ENCODE peak calls at places on chromosomes 6 and 20, in nine cellular contexts. One of them, this sample, is unnamed.

GRCh38 chr20:20624914-20625313 is 87.5 kb downstream of the RALGAPA2 start:
- DNase-seq in GM10248: no peak
- DNase-seq in GM23338: no peak
- DNase-seq in choroid plexus epithelial cell: no peak
- DNase-seq in lower lobe of right lung: no peak
- DNase-seq in GM20000: no peak
- DNase-seq in pancreas: no peak
- DNase-seq in psoas muscle: no peak
- DNase-seq in B cell: no peak
- DNase-seq in this sample: no peak

GRCh38 chr20:62980970-62981369 is 25.8 kb downstream of the BHLHE23 start:
- DNase-seq in GM10248: no peak
- DNase-seq in GM23338: peak; percentile 56
- DNase-seq in choroid plexus epithelial cell: peak; percentile 10
- DNase-seq in lower lobe of right lung: no peak
- DNase-seq in GM20000: no peak
- DNase-seq in pancreas: no peak
- DNase-seq in psoas muscle: no peak
- DNase-seq in B cell: peak; percentile 55
- DNase-seq in this sample: no peak

GRCh38 chr20:44405785-44406571 is 50.5 kb downstream of the HNF4A start:
- DNase-seq in GM10248: no peak
- DNase-seq in GM23338: no peak
- DNase-seq in choroid plexus epithelial cell: no peak
- DNase-seq in lower lobe of right lung: no peak
- DNase-seq in GM20000: no peak
- DNase-seq in pancreas: no peak
- DNase-seq in psoas muscle: no peak
- DNase-seq in B cell: no peak
- DNase-seq in this sample: no peak

GRCh38 chr6:95145457-95145856 is 431.9 kb upstream of the MANEA start:
- DNase-seq in GM10248: no peak
- DNase-seq in GM23338: no peak
- DNase-seq in choroid plexus epithelial cell: no peak
- DNase-seq in lower lobe of right lung: no peak
- DNase-seq in GM20000: no peak
- DNase-seq in pancreas: no peak
- DNase-seq in psoas muscle: no peak
- DNase-seq in B cell: no peak
- DNase-seq in this sample: no peak

GRCh38 chr6:106739387-106739786 is 110.0 kb downstream of the QRSL1 start:
- DNase-seq in GM10248: no peak
- DNase-seq in GM23338: no peak
- DNase-seq in choroid plexus epithelial cell: no peak
- DNase-seq in lower lobe of right lung: peak; percentile 50
- DNase-seq in GM20000: no peak
- DNase-seq in pancreas: peak; percentile 87
- DNase-seq in psoas muscle: peak; percentile 83
- DNase-seq in B cell: peak; percentile 16
- DNase-seq in this sample: no peak

GRCh38 chr6:105374010-105374420 is 28.9 kb downstream of the PREP start:
- DNase-seq in GM10248: no peak
- DNase-seq in GM23338: no peak
- DNase-seq in choroid plexus epithelial cell: peak; percentile 78
- DNase-seq in lower lobe of right lung: peak; percentile 51
- DNase-seq in GM20000: no peak
- DNase-seq in pancreas: no peak
- DNase-seq in psoas muscle: no peak
- DNase-seq in B cell: no peak
- DNase-seq in this sample: no peak

GRCh38 chr6:37139223-37139962 is 30.6 kb upstream of the PIM1 start:
- DNase-seq in GM10248: no peak
- DNase-seq in GM23338: no peak
- DNase-seq in choroid plexus epithelial cell: no peak
- DNase-seq in lower lobe of right lung: no peak
- DNase-seq in GM20000: no peak
- DNase-seq in pancreas: no peak
- DNase-seq in psoas muscle: no peak
- DNase-seq in B cell: no peak
- DNase-seq in this sample: no peak

GRCh38 chr6:86937219-86938079 is at the start of gene HTR1E:
- DNase-seq in GM10248: peak; percentile 60
- DNase-seq in GM23338: peak; percentile 56
- DNase-seq in choroid plexus epithelial cell: peak; percentile 44
- DNase-seq in lower lobe of right lung: no peak
- DNase-seq in GM20000: peak; percentile 70
- DNase-seq in pancreas: peak; percentile 68
- DNase-seq in psoas muscle: peak; percentile 52
- DNase-seq in B cell: peak; percentile 19
- DNase-seq in this sample: peak; percentile 77

GRCh38 chr20:14561733-14562132 is 224.3 kb upstream of the FLRT3 start:
- DNase-seq in GM10248: no peak
- DNase-seq in GM23338: no peak
- DNase-seq in choroid plexus epithelial cell: peak; percentile 63
- DNase-seq in lower lobe of right lung: no peak
- DNase-seq in GM20000: no peak
- DNase-seq in pancreas: no peak
- DNase-seq in psoas muscle: no peak
- DNase-seq in B cell: no peak
- DNase-seq in this sample: no peak

GRCh38 chr20:1805816-1806215 is 89.4 kb upstream of the SIRPA start:
- DNase-seq in GM10248: no peak
- DNase-seq in GM23338: no peak
- DNase-seq in choroid plexus epithelial cell: no peak
- DNase-seq in lower lobe of right lung: no peak
- DNase-seq in GM20000: no peak
- DNase-seq in pancreas: no peak
- DNase-seq in psoas muscle: no peak
- DNase-seq in B cell: no peak
- DNase-seq in this sample: no peak

GRCh38 chr6:3619800-3620199 is 131.7 kb downstream of the PXDC1 start:
- DNase-seq in GM10248: no peak
- DNase-seq in GM23338: no peak
- DNase-seq in choroid plexus epithelial cell: no peak
- DNase-seq in lower lobe of right lung: no peak
- DNase-seq in GM20000: no peak
- DNase-seq in pancreas: no peak
- DNase-seq in psoas muscle: no peak
- DNase-seq in B cell: no peak
- DNase-seq in this sample: no peak

GRCh38 chr20:32582659-32583580 is 2.2 kb downstream of the NOL4L start:
- DNase-seq in GM10248: peak; percentile 52
- DNase-seq in GM23338: peak; percentile 82
- DNase-seq in choroid plexus epithelial cell: no peak
- DNase-seq in lower lobe of right lung: no peak
- DNase-seq in GM20000: peak; percentile 77
- DNase-seq in pancreas: no peak
- DNase-seq in psoas muscle: no peak
- DNase-seq in B cell: peak; percentile 42
- DNase-seq in this sample: peak; percentile 77

GRCh38 chr6:54204921-54205511 is 93.8 kb downstream of the MLIP start:
- DNase-seq in GM10248: no peak
- DNase-seq in GM23338: no peak
- DNase-seq in choroid plexus epithelial cell: no peak
- DNase-seq in lower lobe of right lung: no peak
- DNase-seq in GM20000: no peak
- DNase-seq in pancreas: no peak
- DNase-seq in psoas muscle: no peak
- DNase-seq in B cell: no peak
- DNase-seq in this sample: no peak

GRCh38 chr6:156809034-156809433 is 31.9 kb downstream of the ARID1B start:
- DNase-seq in GM10248: peak; percentile 46
- DNase-seq in GM23338: no peak
- DNase-seq in choroid plexus epithelial cell: peak; percentile 84
- DNase-seq in lower lobe of right lung: no peak
- DNase-seq in GM20000: peak; percentile 51
- DNase-seq in pancreas: no peak
- DNase-seq in psoas muscle: no peak
- DNase-seq in B cell: peak; percentile 58
- DNase-seq in this sample: no peak

GRCh38 chr6:130115036-130115435 is 96.7 kb downstream of the L3MBTL3 start:
- DNase-seq in GM10248: peak; percentile 58
- DNase-seq in GM23338: no peak
- DNase-seq in choroid plexus epithelial cell: no peak
- DNase-seq in lower lobe of right lung: no peak
- DNase-seq in GM20000: peak; percentile 63
- DNase-seq in pancreas: no peak
- DNase-seq in psoas muscle: no peak
- DNase-seq in B cell: peak; percentile 68
- DNase-seq in this sample: no peak

GRCh38 chr6:35719830-35720733 is 16.8 kb upstream of the ARMC12 start:
- DNase-seq in GM10248: peak; percentile 79
- DNase-seq in GM23338: peak; percentile 58
- DNase-seq in choroid plexus epithelial cell: peak; percentile 66
- DNase-seq in lower lobe of right lung: peak; percentile 66
- DNase-seq in GM20000: peak; percentile 78
- DNase-seq in pancreas: no peak
- DNase-seq in psoas muscle: peak; percentile 70
- DNase-seq in B cell: peak; percentile 76
- DNase-seq in this sample: no peak

DNA sequence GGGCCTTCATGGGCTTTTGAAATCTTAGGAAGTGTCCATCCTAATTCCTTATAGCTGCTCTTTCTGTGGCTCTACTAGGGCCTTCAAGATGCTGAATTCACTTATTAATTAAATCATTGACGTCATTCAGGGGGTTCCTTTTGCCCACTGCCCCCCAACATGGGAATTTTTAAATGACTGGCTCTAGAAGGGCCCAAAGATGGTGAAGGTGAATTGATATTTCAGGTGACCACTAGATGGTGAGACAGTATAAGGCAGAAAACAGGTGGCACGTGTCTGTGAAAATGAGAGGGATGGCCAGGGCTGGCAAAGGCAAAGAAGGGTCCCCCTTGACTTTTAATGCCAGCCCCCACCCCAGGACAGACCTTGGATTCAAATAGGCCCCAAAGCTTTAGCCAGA is 11.8 kb downstream of the GNAS start:
- DNase-seq in GM10248: no peak
- DNase-seq in GM23338: no peak
- DNase-seq in choroid plexus epithelial cell: no peak
- DNase-seq in lower lobe of right lung: no peak
- DNase-seq in GM20000: no peak
- DNase-seq in pancreas: no peak
- DNase-seq in psoas muscle: no peak
- DNase-seq in B cell: peak; percentile 40
- DNase-seq in this sample: no peak
- TF ChIP-seq CTCF in GM10248: peak; percentile 57
- TF ChIP-seq CTCF in GM23338: peak; percentile 52
- TF ChIP-seq CTCF in choroid plexus epithelial cell: peak; percentile 14
- TF ChIP-seq CTCF in lower lobe of right lung: no peak
- TF ChIP-seq CTCF in GM20000: no peak
- TF ChIP-seq CTCF in pancreas: no peak
- TF ChIP-seq CTCF in psoas muscle: no peak
- TF ChIP-seq CTCF in B cell: peak; percentile 55
- TF ChIP-seq CTCF in this sample: peak; percentile 39

GRCh38 chr6:115643762-115644161 is 416.9 kb downstream of the FRK start:
- DNase-seq in GM10248: no peak
- DNase-seq in GM23338: no peak
- DNase-seq in choroid plexus epithelial cell: peak; percentile 28
- DNase-seq in lower lobe of right lung: no peak
- DNase-seq in GM20000: no peak
- DNase-seq in pancreas: no peak
- DNase-seq in psoas muscle: no peak
- DNase-seq in B cell: no peak
- DNase-seq in this sample: no peak
- TF ChIP-seq CTCF in GM10248: no peak
- TF ChIP-seq CTCF in GM23338: no peak
- TF ChIP-seq CTCF in choroid plexus epithelial cell: peak; percentile 12
- TF ChIP-seq CTCF in lower lobe of right lung: no peak
- TF ChIP-seq CTCF in GM20000: no peak
- TF ChIP-seq CTCF in pancreas: no peak
- TF ChIP-seq CTCF in psoas muscle: no peak
- TF ChIP-seq CTCF in B cell: no peak
- TF ChIP-seq CTCF in this sample: peak; percentile 58

GRCh38 chr6:120857422-120857821 is 476.9 kb downstream of the TBC1D32 start:
- DNase-seq in GM10248: no peak
- DNase-seq in GM23338: no peak
- DNase-seq in choroid plexus epithelial cell: no peak
- DNase-seq in lower lobe of right lung: no peak
- DNase-seq in GM20000: no peak
- DNase-seq in pancreas: no peak
- DNase-seq in psoas muscle: no peak
- DNase-seq in B cell: no peak
- DNase-seq in this sample: peak; percentile 54

GRCh38 chr6:120854583-120854982 is 479.7 kb downstream of the TBC1D32 start:
- DNase-seq in GM10248: no peak
- DNase-seq in GM23338: no peak
- DNase-seq in choroid plexus epithelial cell: no peak
- DNase-seq in lower lobe of right lung: no peak
- DNase-seq in GM20000: no peak
- DNase-seq in pancreas: no peak
- DNase-seq in psoas muscle: no peak
- DNase-seq in B cell: no peak
- DNase-seq in this sample: no peak

DNA sequence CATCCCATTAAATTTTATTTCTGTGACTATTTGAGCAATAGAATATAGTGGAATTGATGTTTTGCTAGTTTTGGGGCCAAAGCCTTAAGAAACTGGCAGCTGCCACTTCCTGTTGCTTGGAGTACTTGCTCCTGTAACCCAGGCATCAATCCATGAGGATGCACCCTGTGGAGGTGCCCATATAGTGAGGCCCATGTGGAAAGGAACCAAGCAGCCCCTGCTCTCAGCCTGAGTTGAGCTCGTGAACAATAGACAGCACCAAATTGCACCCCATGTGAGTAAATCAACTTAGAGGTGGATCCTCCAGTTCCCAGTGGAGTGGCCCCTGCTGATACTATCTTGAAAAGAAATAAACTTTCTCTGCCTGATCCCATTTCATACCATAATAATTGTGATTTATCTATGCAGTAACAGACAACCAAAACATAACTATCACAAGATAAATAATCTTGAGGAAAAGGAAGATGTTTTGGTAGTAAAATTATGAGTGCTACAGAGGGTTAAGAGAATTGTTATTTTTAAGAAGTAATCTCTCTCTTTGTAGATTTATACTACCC is 481.9 kb downstream of the TBC1D32 start:
- DNase-seq in GM10248: no peak
- DNase-seq in GM23338: no peak
- DNase-seq in choroid plexus epithelial cell: no peak
- DNase-seq in lower lobe of right lung: no peak
- DNase-seq in GM20000: no peak
- DNase-seq in pancreas: no peak
- DNase-seq in psoas muscle: no peak
- DNase-seq in B cell: no peak
- DNase-seq in this sample: no peak
- TF ChIP-seq CTCF in GM10248: no peak
- TF ChIP-seq CTCF in GM23338: no peak
- TF ChIP-seq CTCF in choroid plexus epithelial cell: no peak
- TF ChIP-seq CTCF in lower lobe of right lung: no peak
- TF ChIP-seq CTCF in GM20000: no peak
- TF ChIP-seq CTCF in pancreas: no peak
- TF ChIP-seq CTCF in psoas muscle: no peak
- TF ChIP-seq CTCF in B cell: no peak
- TF ChIP-seq CTCF in this sample: no peak

DNA sequence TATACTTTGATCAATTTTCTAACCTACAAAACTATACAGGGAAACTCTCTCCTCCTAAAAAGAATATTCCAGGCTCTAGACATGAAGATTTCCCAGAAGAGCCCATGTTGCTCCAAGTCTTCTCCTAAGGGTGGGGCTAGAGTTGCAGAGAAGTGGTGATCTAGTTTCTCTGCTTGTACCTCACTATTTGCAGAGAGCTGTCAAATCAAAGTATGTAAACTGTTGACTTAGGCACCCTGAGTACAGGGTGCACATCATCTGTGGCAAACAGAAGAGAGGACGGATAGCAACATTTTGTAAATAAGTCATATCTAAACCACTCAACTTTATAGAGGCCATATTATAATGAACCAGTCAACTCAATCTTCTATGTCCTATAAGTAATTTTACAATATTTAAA is 250.1 kb downstream of the KHDRBS2 start:
- DNase-seq in GM10248: no peak
- DNase-seq in GM23338: no peak
- DNase-seq in choroid plexus epithelial cell: no peak
- DNase-seq in lower lobe of right lung: no peak
- DNase-seq in GM20000: no peak
- DNase-seq in pancreas: no peak
- DNase-seq in psoas muscle: no peak
- DNase-seq in B cell: no peak
- DNase-seq in this sample: no peak
- TF ChIP-seq CTCF in GM10248: no peak
- TF ChIP-seq CTCF in GM23338: peak; percentile 22
- TF ChIP-seq CTCF in choroid plexus epithelial cell: no peak
- TF ChIP-seq CTCF in lower lobe of right lung: no peak
- TF ChIP-seq CTCF in GM20000: no peak
- TF ChIP-seq CTCF in pancreas: no peak
- TF ChIP-seq CTCF in psoas muscle: no peak
- TF ChIP-seq CTCF in B cell: no peak
- TF ChIP-seq CTCF in this sample: no peak

This sample was measured in chondrocyte.